ENCODE peak calls at places on chromosome 14, in four cellular contexts. Y is PC-3, J is IMR-90, H is A549. B is an unnamed sample. For H3K9me3, the result is how much of the 10 kb centered on the place peaks cover.

GRCh38 chr14:56585461-56586084 is 6.0 kb downstream of the TMEM260 start:
- DNase-seq in Y (peak), J (no peak), H (no peak), B (no peak)

GRCh38 chr14:105486974-105487448 is 325 bp downstream of the CRIP1 start:
- DNase-seq in H (no peak), J (no peak), Y (no peak), B (no peak)

GRCh38 chr14:55129086-55129427 is at the start of gene LGALS3:
- DNase-seq in J (peak), Y (peak), H (peak), B (peak)

GRCh38 chr14:51884086-51884927 is 23.9 kb downstream of the GNG2 start:
- DNase-seq in Y (no peak), H (no peak), J (peak), B (no peak)

GRCh38 chr14:32350020-32350419 is 20.9 kb downstream of the AKAP6 start:
- DNase-seq in Y (no peak), J (no peak), H (no peak), B (no peak)

GRCh38 chr14:100587248-100587762 is at the start of gene BEGAIN:
- DNase-seq in Y (no peak), J (no peak), H (no peak), B (no peak)

GRCh38 chr14:34684578-34684977 is 29.8 kb downstream of the CFL2 start:
- DNase-seq in H (no peak), J (peak), Y (no peak), B (no peak)

GRCh38 chr14:22558221-22558913 is 30.7 kb downstream of the DAD1 start:
- DNase-seq in J (no peak), H (no peak), Y (no peak), B (no peak)

GRCh38 chr14:99522457-99522891 is 41.3 kb downstream of the CCNK start:
- DNase-seq in J (peak), Y (peak), H (peak), B (no peak)

GRCh38 chr14:69056389-69056788 is 77.3 kb upstream of the ACTN1 start:
- DNase-seq in H (no peak), J (peak), Y (no peak), B (no peak)

GRCh38 chr14:45156067-45156466 is 20.3 kb downstream of the FANCM start:
- DNase-seq in Y (no peak), J (peak), H (no peak), B (no peak)

GRCh38 chr14:62213516-62213915 is 451.3 kb downstream of the SNAPC1 start:
- DNase-seq in Y (peak), H (no peak), J (peak), B (no peak)

GRCh38 chr14:72094844-72095582 is 162.8 kb downstream of the RGS6 start:
- DNase-seq in H (no peak), J (no peak), Y (no peak), B (no peak)

GRCh38 chr14:97178781-97179180 is 381.6 kb downstream of the VRK1 start:
- DNase-seq in H (no peak), J (no peak), Y (peak), B (no peak)

GRCh38 chr14:36976571-36977023 is 195.8 kb downstream of the SLC25A21 start:
- DNase-seq in H (no peak), J (peak), Y (peak), B (peak)

GRCh38 chr14:32225378-32225920 is 22.4 kb upstream of the RNU6-8 start:
- DNase-seq in Y (no peak), J (no peak), H (no peak), B (no peak)

GRCh38 chr14:29320261-29320660 is 553.7 kb downstream of the FOXG1 start:
- DNase-seq in Y (no peak), H (no peak), J (peak), B (no peak)

GRCh38 chr14:46054526-46054925 is 597.1 kb downstream of the RPL10L start:
- DNase-seq in J (peak), Y (peak), H (no peak), B (no peak)

GRCh38 chr14:75222208-75222701 is 45.8 kb upstream of the TMED10 start:
- DNase-seq in H (no peak), Y (no peak), J (peak), B (peak)

GRCh38 chr14:102323102-102323501 is 3.6 kb downstream of the ZNF839 start:
- DNase-seq in J (peak), Y (peak), H (peak), B (peak)

DNA sequence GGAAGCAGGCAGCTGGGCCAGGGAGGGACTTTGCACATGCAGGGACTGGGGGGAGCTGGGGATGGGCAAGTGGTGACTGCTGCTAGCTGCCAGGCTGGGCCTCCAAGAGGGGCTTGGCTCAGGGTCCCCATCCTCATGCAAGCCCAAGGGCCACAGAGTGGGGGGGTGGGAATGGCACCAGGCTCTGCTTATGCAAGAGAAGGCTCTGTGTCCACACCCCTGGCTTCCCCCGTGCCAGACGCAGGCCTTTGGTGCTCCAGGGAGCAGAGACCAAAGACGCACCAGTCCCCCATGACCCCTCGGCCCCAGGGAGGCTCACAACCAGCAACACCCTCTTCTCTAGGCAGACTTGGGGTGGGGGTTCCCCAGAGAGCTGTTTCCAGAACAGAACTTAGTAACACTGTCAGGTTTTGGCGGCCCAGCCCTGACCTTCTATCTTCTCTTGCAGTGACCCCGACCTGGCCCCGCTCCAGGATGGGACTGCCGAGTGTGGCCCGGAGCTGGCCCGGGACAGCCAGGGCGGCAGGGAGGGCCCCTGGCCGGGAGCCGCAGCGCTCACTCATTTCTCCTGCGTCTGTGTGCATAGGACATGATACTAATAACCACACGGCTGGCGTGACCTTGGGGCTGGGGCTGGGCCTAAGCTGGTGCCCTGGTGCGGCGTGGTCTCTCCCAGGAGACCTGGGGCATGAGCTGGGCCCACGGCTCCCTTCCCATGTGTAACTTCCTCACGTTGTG is 14.3 kb downstream of the XRCC3 start:
- DNase-seq in H (no peak), J (no peak), Y (no peak), B (no peak)
- H3K4me2 ChIP-seq in H (no peak), J (no peak), Y (no peak), B (no peak)

GRCh38 chr14:66657780-66658179 is 149.8 kb downstream of the GPHN start:
- DNase-seq in H (no peak), Y (no peak), J (no peak), B (no peak)
- H3K9me3 ChIP-seq in H (under half), Y (under half), J (under half), B (under half)

DNA sequence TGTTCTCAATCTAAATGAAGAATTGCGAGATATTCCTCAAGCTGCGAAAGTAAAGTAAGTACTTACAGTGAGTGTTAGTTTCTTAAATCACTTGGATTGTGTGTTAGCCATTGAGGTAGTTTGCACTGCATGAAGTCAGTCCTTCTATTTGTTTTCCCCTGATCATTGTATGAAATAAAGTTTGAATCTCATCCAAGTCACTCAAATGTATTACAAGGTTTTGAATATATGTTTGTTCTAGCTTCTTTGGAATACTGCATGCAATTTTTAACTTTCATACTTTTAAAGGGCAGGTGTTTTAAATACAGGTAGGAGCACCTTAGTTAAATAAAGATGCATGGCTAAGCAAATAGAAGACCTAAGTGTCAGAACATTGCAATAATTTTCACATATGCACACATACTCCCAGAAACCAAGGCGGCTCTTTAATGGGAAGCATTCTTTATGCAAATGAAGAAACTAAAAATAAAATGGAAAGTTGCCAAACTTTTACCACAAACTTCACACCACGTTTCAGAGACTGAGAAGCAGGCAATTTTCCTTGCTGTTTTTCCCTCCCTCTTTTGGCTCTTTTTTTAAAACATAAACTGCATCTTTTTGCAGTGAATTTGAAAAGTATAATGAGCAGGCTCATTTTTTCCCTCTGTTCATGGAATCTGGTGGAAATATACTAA is 105.6 kb downstream of the GPR135 start:
- DNase-seq in J (no peak), H (no peak), Y (peak), B (no peak)
- H3K4me2 ChIP-seq in J (no peak), H (peak), Y (peak), B (peak)

DNA sequence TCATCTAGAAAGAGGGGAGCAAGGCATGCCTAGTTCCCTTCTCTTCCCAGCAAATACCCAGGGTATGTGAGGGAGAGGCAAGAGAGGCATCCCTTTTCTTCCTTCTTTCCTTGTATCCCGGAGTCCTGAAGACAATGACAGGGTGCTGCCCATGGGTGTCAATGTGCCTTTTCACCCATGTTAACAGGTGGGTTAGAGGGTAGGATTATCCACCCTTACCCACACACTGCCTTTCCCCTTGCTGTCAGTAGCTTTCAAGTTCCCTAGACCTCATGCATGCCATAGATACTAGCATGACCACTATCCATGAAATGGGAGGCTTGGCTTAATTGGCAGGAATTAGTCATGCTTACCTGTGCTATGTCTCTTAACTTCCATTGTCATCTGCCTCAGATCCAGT is 36.3 kb upstream of the PCNX1 start:
- DNase-seq in H (no peak), J (no peak), Y (no peak), B (no peak)
- H3K9me3 ChIP-seq in H (under half), J (under half), Y (under half), B (under half)

GRCh38 chr14:104400355-104400754 is 179.2 kb upstream of the C14orf180 start:
- DNase-seq in J (no peak), Y (no peak), H (no peak), B (no peak)
- H3K4me2 ChIP-seq in J (no peak), Y (no peak), H (no peak), B (no peak)

DNA sequence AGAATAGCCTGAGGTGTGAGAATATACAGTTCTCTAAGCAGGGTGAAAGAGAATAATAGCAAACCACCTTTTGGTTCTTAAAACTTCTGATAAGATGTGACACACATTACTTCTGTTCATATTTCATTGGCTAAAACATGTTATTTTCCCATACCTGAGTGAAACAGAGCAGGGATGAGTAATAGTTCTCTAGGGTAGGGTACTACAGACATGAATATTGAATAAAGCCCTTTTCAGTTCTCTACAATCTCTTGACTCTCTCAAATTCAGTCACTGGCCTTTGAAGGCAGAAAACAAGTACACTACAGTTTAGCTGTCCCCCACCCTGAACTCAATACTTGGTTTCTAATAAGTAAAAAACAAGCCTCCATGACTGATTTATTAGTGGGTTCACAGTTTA is 454.1 kb upstream of the MDGA2 start:
- DNase-seq in H (no peak), J (no peak), Y (no peak), B (no peak)
- H3K9me3 ChIP-seq in H (under half), J (under half), Y (under half), B (under half)

B was measured in PC-9.